ENCODE peak calls at places on chromosomes 3 and 15, in four cellular contexts. One of them, this sample, is unnamed.

GRCh38 chr3:99167016-99167415 is 265.5 kb upstream of the DCBLD2 start:
- DNase-seq in mesendoderm: no peak
- DNase-seq in kidney epithelial cell: no peak
- DNase-seq in vagina: no peak
- DNase-seq in this sample: no peak

GRCh38 chr15:79025201-79025600 is 65.4 kb downstream of the RASGRF1 start:
- DNase-seq in mesendoderm: peak; percentile 45
- DNase-seq in kidney epithelial cell: no peak
- DNase-seq in vagina: no peak
- DNase-seq in this sample: peak; percentile 76

GRCh38 chr3:193552911-193553310 is 1.8 kb downstream of the ATP13A4 start:
- DNase-seq in mesendoderm: no peak
- DNase-seq in kidney epithelial cell: no peak
- DNase-seq in vagina: no peak
- DNase-seq in this sample: no peak

GRCh38 chr3:192684151-192684550 is 43.2 kb downstream of the FGF12 start:
- DNase-seq in mesendoderm: no peak
- DNase-seq in kidney epithelial cell: no peak
- DNase-seq in vagina: no peak
- DNase-seq in this sample: no peak

GRCh38 chr15:73882761-73883419 is 9.5 kb downstream of the TBC1D21 start:
- DNase-seq in mesendoderm: no peak
- DNase-seq in kidney epithelial cell: no peak
- DNase-seq in vagina: no peak
- DNase-seq in this sample: peak; percentile 45

GRCh38 chr3:33441322-33441976 is 1.2 kb upstream of the UBP1 start:
- DNase-seq in mesendoderm: no peak
- DNase-seq in kidney epithelial cell: no peak
- DNase-seq in vagina: no peak
- DNase-seq in this sample: no peak

GRCh38 chr15:42056934-42057743 is 36.3 kb upstream of the PLA2G4E start:
- DNase-seq in mesendoderm: peak; percentile 98
- DNase-seq in kidney epithelial cell: peak; percentile 83
- DNase-seq in vagina: peak; percentile 95
- DNase-seq in this sample: peak; percentile 97

GRCh38 chr15:95018888-95019545 is 787.7 kb downstream of the MCTP2 start:
- DNase-seq in mesendoderm: peak; percentile 65
- DNase-seq in kidney epithelial cell: peak; percentile 75
- DNase-seq in vagina: no peak
- DNase-seq in this sample: peak; percentile 47

GRCh38 chr3:89314454-89314853 is 207.0 kb downstream of the EPHA3 start:
- DNase-seq in mesendoderm: peak; percentile 84
- DNase-seq in kidney epithelial cell: peak; percentile 38
- DNase-seq in vagina: no peak
- DNase-seq in this sample: peak; percentile 49

GRCh38 chr15:38041576-38041975 is 107.1 kb downstream of the TMCO5A start:
- DNase-seq in mesendoderm: peak; percentile 51
- DNase-seq in kidney epithelial cell: no peak
- DNase-seq in vagina: no peak
- DNase-seq in this sample: no peak

GRCh38 chr3:71504250-71505036 is 79.1 kb downstream of the FOXP1 start:
- DNase-seq in mesendoderm: no peak
- DNase-seq in kidney epithelial cell: peak; percentile 89
- DNase-seq in vagina: no peak
- DNase-seq in this sample: no peak

GRCh38 chr3:51343918-51344687 is 41.0 kb upstream of the MANF start:
- DNase-seq in mesendoderm: no peak
- DNase-seq in kidney epithelial cell: no peak
- DNase-seq in vagina: peak; percentile 56
- DNase-seq in this sample: peak; percentile 22

GRCh38 chr3:186220886-186221285 is 112.0 kb upstream of the ETV5 start:
- DNase-seq in mesendoderm: peak; percentile 43
- DNase-seq in kidney epithelial cell: no peak
- DNase-seq in vagina: no peak
- DNase-seq in this sample: peak; percentile 67

GRCh38 chr3:169634618-169635236 is 28.8 kb downstream of the MECOM start:
- DNase-seq in mesendoderm: no peak
- DNase-seq in kidney epithelial cell: no peak
- DNase-seq in vagina: no peak
- DNase-seq in this sample: no peak

GRCh38 chr3:195736866-195737490 is 16.2 kb downstream of the MUC20 start:
- DNase-seq in mesendoderm: no peak
- DNase-seq in kidney epithelial cell: no peak
- DNase-seq in vagina: no peak
- DNase-seq in this sample: no peak

GRCh38 chr15:41926184-41927056 is 32.6 kb upstream of the SPTBN5 start:
- DNase-seq in mesendoderm: peak; percentile 54
- DNase-seq in kidney epithelial cell: no peak
- DNase-seq in vagina: no peak
- DNase-seq in this sample: no peak

GRCh38 chr3:99638244-99638948 is at the start of gene COL8A1:
- DNase-seq in mesendoderm: peak; percentile 82
- DNase-seq in kidney epithelial cell: peak; percentile 53
- DNase-seq in vagina: no peak
- DNase-seq in this sample: peak; percentile 87

GRCh38 chr3:61589856-61590255 is 28.5 kb downstream of the PTPRG start:
- DNase-seq in mesendoderm: no peak
- DNase-seq in kidney epithelial cell: no peak
- DNase-seq in vagina: no peak
- DNase-seq in this sample: no peak

GRCh38 chr3:139292192-139292591 is 51.6 kb upstream of the MRPS22 start:
- DNase-seq in mesendoderm: no peak
- DNase-seq in kidney epithelial cell: no peak
- DNase-seq in vagina: no peak
- DNase-seq in this sample: no peak

GRCh38 chr3:152338159-152338720 is 69.5 kb downstream of the MBNL1 start:
- DNase-seq in mesendoderm: no peak
- DNase-seq in kidney epithelial cell: no peak
- DNase-seq in vagina: no peak
- DNase-seq in this sample: no peak

GRCh38 chr3:55519016-55519415 is 31.9 kb upstream of the WNT5A start:
- DNase-seq in mesendoderm: no peak
- DNase-seq in kidney epithelial cell: no peak
- DNase-seq in vagina: no peak
- DNase-seq in this sample: no peak

GRCh38 chr15:81941479-81941878 is 104.3 kb downstream of the MEX3B start:
- DNase-seq in mesendoderm: no peak
- DNase-seq in kidney epithelial cell: no peak
- DNase-seq in vagina: no peak
- DNase-seq in this sample: no peak

GRCh38 chr3:101828289-101828688 is 21.0 kb upstream of the NFKBIZ start:
- DNase-seq in mesendoderm: no peak
- DNase-seq in kidney epithelial cell: no peak
- DNase-seq in vagina: no peak
- DNase-seq in this sample: no peak

GRCh38 chr3:190865828-190866227 is 3.3 kb upstream of the GMNC start:
- DNase-seq in mesendoderm: no peak
- DNase-seq in kidney epithelial cell: no peak
- DNase-seq in vagina: no peak
- DNase-seq in this sample: peak; percentile 57

GRCh38 chr3:129564981-129565644 is 22.1 kb downstream of the H1-8 start:
- DNase-seq in mesendoderm: no peak
- DNase-seq in kidney epithelial cell: no peak
- DNase-seq in vagina: no peak
- DNase-seq in this sample: no peak

GRCh38 chr15:45710657-45711056 is 75.8 kb downstream of the SQOR start:
- DNase-seq in mesendoderm: no peak
- DNase-seq in kidney epithelial cell: no peak
- DNase-seq in vagina: no peak
- DNase-seq in this sample: no peak

GRCh38 chr15:42091753-42092665 is 2.4 kb downstream of the PLA2G4D start:
- DNase-seq in mesendoderm: peak; percentile 97
- DNase-seq in kidney epithelial cell: no peak
- DNase-seq in vagina: no peak
- DNase-seq in this sample: peak; percentile 58

GRCh38 chr3:8871306-8871705 is 92.0 kb downstream of the RAD18 start:
- DNase-seq in mesendoderm: no peak
- DNase-seq in kidney epithelial cell: no peak
- DNase-seq in vagina: no peak
- DNase-seq in this sample: peak; percentile 58

GRCh38 chr3:64815195-64815627 is 127.4 kb upstream of the ADAMTS9 start:
- DNase-seq in mesendoderm: no peak
- DNase-seq in kidney epithelial cell: no peak
- DNase-seq in vagina: no peak
- DNase-seq in this sample: no peak

GRCh38 chr15:38886315-38887163 is 321.9 kb upstream of the RASGRP1 start:
- DNase-seq in mesendoderm: no peak
- DNase-seq in kidney epithelial cell: no peak
- DNase-seq in vagina: no peak
- DNase-seq in this sample: no peak

GRCh38 chr15:39704235-39704634 is 78.4 kb downstream of the FSIP1 start:
- DNase-seq in mesendoderm: no peak
- DNase-seq in kidney epithelial cell: no peak
- DNase-seq in vagina: no peak
- DNase-seq in this sample: no peak

GRCh38 chr3:138747229-138747628 is 87.5 kb downstream of the PIK3CB start:
- DNase-seq in mesendoderm: no peak
- DNase-seq in kidney epithelial cell: no peak
- DNase-seq in vagina: no peak
- DNase-seq in this sample: no peak

GRCh38 chr15:75718326-75718725 is 5.7 kb upstream of the CSPG4 start:
- DNase-seq in mesendoderm: no peak
- DNase-seq in kidney epithelial cell: no peak
- DNase-seq in vagina: no peak
- DNase-seq in this sample: no peak

GRCh38 chr3:188559856-188560255 is 405.9 kb downstream of the LPP start:
- DNase-seq in mesendoderm: no peak
- DNase-seq in kidney epithelial cell: no peak
- DNase-seq in vagina: no peak
- DNase-seq in this sample: no peak

GRCh38 chr3:140093742-140094141 is 158.8 kb downstream of the CLSTN2 start:
- DNase-seq in mesendoderm: no peak
- DNase-seq in kidney epithelial cell: peak; percentile 73
- DNase-seq in vagina: no peak
- DNase-seq in this sample: no peak

GRCh38 chr15:68337826-68338225 is 60.3 kb downstream of the FEM1B start:
- DNase-seq in mesendoderm: no peak
- DNase-seq in kidney epithelial cell: peak; percentile 55
- DNase-seq in vagina: no peak
- DNase-seq in this sample: no peak

GRCh38 chr3:195895078-195895899 is 13.1 kb downstream of the TNK2 start:
- DNase-seq in mesendoderm: peak; percentile 80
- DNase-seq in kidney epithelial cell: no peak
- DNase-seq in vagina: no peak
- DNase-seq in this sample: peak; percentile 84

GRCh38 chr3:187367561-187368103 is 553 bp upstream of the RTP4 start:
- DNase-seq in mesendoderm: no peak
- DNase-seq in kidney epithelial cell: no peak
- DNase-seq in vagina: no peak
- DNase-seq in this sample: no peak
- H3K4me3 ChIP-seq in mesendoderm: no peak overlapping the region
- H3K4me3 ChIP-seq in kidney epithelial cell: no peak overlapping the region
- H3K4me3 ChIP-seq in vagina: peak overlapping the region; percentile 59
- H3K4me3 ChIP-seq in this sample: no peak overlapping the region

GRCh38 chr15:90931737-90932659 is at the start of gene HDDC3:
- DNase-seq in mesendoderm: peak; percentile 94
- DNase-seq in kidney epithelial cell: no peak
- DNase-seq in vagina: no peak
- DNase-seq in this sample: peak; percentile 97

GRCh38 chr15:90933310-90933709 is 961 bp upstream of the HDDC3 start:
- DNase-seq in mesendoderm: no peak
- DNase-seq in kidney epithelial cell: no peak
- DNase-seq in vagina: no peak
- DNase-seq in this sample: no peak

GRCh38 chr15:90930861-90931629 is 1.3 kb downstream of the HDDC3 start:
- DNase-seq in mesendoderm: no peak
- DNase-seq in kidney epithelial cell: no peak
- DNase-seq in vagina: no peak
- DNase-seq in this sample: no peak

GRCh38 chr15:90934256-90934948 is 683 bp upstream of the UNC45A start:
- DNase-seq in mesendoderm: peak; percentile 93
- DNase-seq in kidney epithelial cell: no peak
- DNase-seq in vagina: no peak
- DNase-seq in this sample: peak; percentile 97

DNA sequence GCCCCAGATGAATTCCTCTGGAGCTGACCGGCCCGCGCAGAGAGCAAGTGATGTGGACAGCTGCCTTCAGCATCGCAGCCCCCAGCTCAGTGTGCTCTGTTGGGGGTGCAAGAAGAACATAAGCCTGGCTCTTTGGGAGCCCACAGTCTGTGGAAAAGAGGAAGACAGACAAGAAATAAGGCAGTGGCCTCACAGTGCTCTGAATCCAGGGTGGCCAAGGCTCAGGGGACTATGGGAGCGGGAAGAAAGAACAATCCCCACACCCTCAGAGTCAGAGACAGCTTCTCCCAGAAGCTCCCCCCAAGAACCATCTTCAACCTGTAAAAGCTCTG is 277 bp upstream of the HDDC3 start:
- DNase-seq in mesendoderm: no peak
- DNase-seq in kidney epithelial cell: no peak
- DNase-seq in vagina: no peak
- DNase-seq in this sample: no peak
- H3K4me3 ChIP-seq in mesendoderm: no peak overlapping the region
- H3K4me3 ChIP-seq in kidney epithelial cell: no peak overlapping the region
- H3K4me3 ChIP-seq in vagina: peak overlapping the region; percentile 72
- H3K4me3 ChIP-seq in this sample: no peak overlapping the region

DNA sequence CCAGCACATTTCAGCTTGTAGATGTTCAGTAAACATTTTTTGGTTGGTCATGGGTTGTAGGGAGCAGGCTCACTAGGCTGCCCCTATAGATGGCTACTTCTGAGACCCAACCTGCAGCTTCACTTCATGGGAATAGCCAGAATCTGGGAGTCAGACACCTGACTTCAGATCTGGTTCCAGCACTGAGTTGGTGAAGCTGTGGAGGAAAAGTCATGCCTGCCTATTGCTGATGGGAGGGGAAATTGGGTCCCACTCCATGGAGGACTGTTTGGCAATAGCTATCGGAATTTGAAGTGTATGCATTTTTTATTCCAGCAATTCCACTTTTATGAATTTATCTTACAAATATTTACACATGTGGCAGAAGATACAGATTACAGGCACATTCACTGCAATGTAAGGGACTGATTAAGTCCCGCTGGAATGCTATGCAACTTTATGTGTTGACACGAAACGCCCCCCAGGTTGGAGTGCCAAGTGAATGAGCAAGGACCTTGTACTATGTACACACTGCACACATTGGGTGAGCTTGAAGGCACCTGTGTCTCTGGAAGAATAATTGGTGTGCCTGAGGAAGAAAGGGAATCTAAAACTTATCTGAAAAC is 7.8 kb upstream of the CCR1 start:
- DNase-seq in mesendoderm: no peak
- DNase-seq in kidney epithelial cell: no peak
- DNase-seq in vagina: no peak
- DNase-seq in this sample: no peak
- H3K4me3 ChIP-seq in mesendoderm: no peak overlapping the region
- H3K4me3 ChIP-seq in kidney epithelial cell: no peak overlapping the region
- H3K4me3 ChIP-seq in vagina: no peak overlapping the region
- H3K4me3 ChIP-seq in this sample: no peak overlapping the region

DNA sequence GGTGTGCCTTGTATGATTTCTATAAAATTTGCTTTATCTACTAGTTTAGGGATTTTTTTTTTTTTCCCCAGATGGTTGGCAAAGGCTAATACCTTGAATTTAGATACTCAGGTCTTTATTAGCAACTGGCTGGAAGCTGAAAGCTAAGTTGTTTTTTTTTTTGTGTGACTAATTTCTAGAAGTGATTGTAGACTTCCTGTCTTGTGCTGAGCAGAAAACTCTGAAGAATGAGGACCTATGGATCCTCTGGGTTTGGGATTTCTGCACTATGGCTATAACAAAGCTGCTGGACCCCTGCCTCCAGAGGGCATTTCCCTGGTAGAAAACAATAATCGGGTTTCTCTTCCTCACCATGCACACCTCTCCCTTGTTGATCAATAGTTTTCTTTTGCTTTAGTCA is 10.0 kb downstream of the ARIH2 start:
- DNase-seq in mesendoderm: no peak
- DNase-seq in kidney epithelial cell: no peak
- DNase-seq in vagina: no peak
- DNase-seq in this sample: no peak
- H3K4me3 ChIP-seq in mesendoderm: no peak overlapping the region
- H3K4me3 ChIP-seq in kidney epithelial cell: no peak overlapping the region
- H3K4me3 ChIP-seq in vagina: no peak overlapping the region
- H3K4me3 ChIP-seq in this sample: no peak overlapping the region